ENCODE peak calls at places on chromosome 16, in five cellular contexts. A is activated CD8-positive, alpha-beta memory T cell treated with anti-CD3 and anti-CD28 coated beads for 24 hours; H is BJ; F is stimulated activated naive CD8-positive, alpha-beta T cell treated with anti-CD3 and anti-CD28 coated beads, Interleukin-15, Interleukin-2, amounts not matched to agents 100 U/mL and 50 U/mL, for 24 hours; D is ACHN. T is an unnamed sample.

GRCh38 chr16:17556276-17557052 is 85.7 kb upstream of the XYLT1 start:
- DNase-seq in A (no peak), H (no peak), F (no peak), D (peak), T (no peak)

GRCh38 chr16:74607310-74607966 is 524 bp upstream of the GLG1 start:
- DNase-seq in D (no peak), A (no peak), H (no peak), F (no peak), T (no peak)

GRCh38 chr16:14405611-14406537 is 224.2 kb downstream of the PARN start:
- DNase-seq in D (peak), H (no peak), F (peak), A (peak), T (no peak)

GRCh38 chr16:1526608-1527555 is 6.6 kb upstream of the TMEM204 start:
- DNase-seq in F (no peak), H (no peak), A (peak), D (no peak), T (no peak)

GRCh38 chr16:4409081-4409932 is 7.1 kb downstream of the CORO7 start:
- DNase-seq in H (no peak), F (no peak), D (peak), A (no peak), T (no peak)

GRCh38 chr16:71761097-71761496 is 36.6 kb upstream of the PHLPP2 start:
- DNase-seq in D (no peak), H (no peak), F (no peak), A (no peak), T (no peak)

GRCh38 chr16:9791566-9791965 is 390.7 kb downstream of the GRIN2A start:
- DNase-seq in D (no peak), A (no peak), H (no peak), F (no peak), T (no peak)

GRCh38 chr16:57889960-57890751 is 80.8 kb downstream of the CNGB1 start:
- DNase-seq in F (no peak), D (no peak), H (no peak), A (no peak), T (peak)

GRCh38 chr16:66020642-66021041 is 345.8 kb upstream of the CDH5 start:
- DNase-seq in F (no peak), A (no peak), D (no peak), H (no peak), T (no peak)

GRCh38 chr16:13478991-13479390 is 441.0 kb upstream of the ERCC4 start:
- DNase-seq in D (no peak), F (no peak), H (no peak), A (no peak), T (no peak)

GRCh38 chr16:86496929-86497381 is 13.4 kb upstream of the FOXF1 start:
- DNase-seq in D (no peak), F (no peak), H (no peak), A (no peak), T (no peak)

GRCh38 chr16:69930117-69930776 is 20.9 kb upstream of the CLEC18A start:
- DNase-seq in D (peak), H (no peak), F (peak), A (peak), T (no peak)

GRCh38 chr16:86167061-86167460 is 268.1 kb downstream of the IRF8 start:
- DNase-seq in A (no peak), H (no peak), F (no peak), D (no peak), T (no peak)

GRCh38 chr16:53991181-53992056 is 287.5 kb downstream of the FTO start:
- DNase-seq in H (no peak), D (no peak), A (no peak), F (no peak), T (no peak)

GRCh38 chr16:75379911-75380847 is 53.1 kb downstream of the CFDP1 start:
- DNase-seq in D (no peak), F (peak), A (no peak), H (no peak), T (no peak)

GRCh38 chr16:19607610-19608280 is 52.2 kb downstream of the VPS35L start:
- DNase-seq in H (peak), A (no peak), F (no peak), D (no peak), T (peak)

GRCh38 chr16:67486805-67487204 is 3.5 kb upstream of the AGRP start:
- DNase-seq in A (no peak), H (no peak), F (no peak), D (no peak), T (no peak)

GRCh38 chr16:57401943-57402640 is 2.5 kb upstream of the CCL17 start:
- DNase-seq in F (no peak), H (no peak), A (no peak), D (no peak), T (no peak)

GRCh38 chr16:68086860-68087268 is 1.7 kb downstream of the NFATC3 start:
- DNase-seq in F (no peak), H (no peak), D (peak), A (no peak), T (no peak)

GRCh38 chr16:81604960-81605383 is 160.4 kb downstream of the CMIP start:
- DNase-seq in A (no peak), F (no peak), D (no peak), H (no peak), T (no peak)

GRCh38 chr16:10922328-10923145 is 19.7 kb downstream of the DEXI start:
- DNase-seq in D (no peak), H (no peak), F (no peak), A (no peak), T (no peak)

GRCh38 chr16:54275956-54276355 is 10.6 kb downstream of the IRX3 start:
- DNase-seq in D (peak), F (no peak), H (no peak), A (no peak), T (no peak)

GRCh38 chr16:75282811-75283281 is 31.4 kb upstream of the BCAR1 start:
- DNase-seq in D (no peak), A (no peak), H (no peak), F (no peak), T (no peak)

GRCh38 chr16:74035816-74036215 is 260.8 kb upstream of the PSMD7 start:
- DNase-seq in D (peak), H (no peak), F (no peak), A (no peak), T (no peak)

GRCh38 chr16:53756329-53756996 is 52.5 kb downstream of the FTO start:
- DNase-seq in H (no peak), A (no peak), D (peak), F (no peak), T (no peak)

GRCh38 chr16:89378947-89379771 is 111.2 kb downstream of the ANKRD11 start:
- DNase-seq in H (no peak), F (no peak), A (no peak), D (peak), T (no peak)

GRCh38 chr16:87829123-87829980 is 40.0 kb downstream of the SLC7A5 start:
- DNase-seq in A (no peak), H (no peak), D (no peak), F (no peak), T (no peak)

GRCh38 chr16:50878966-50879615 is 137.2 kb downstream of the CYLD start:
- DNase-seq in D (no peak), H (no peak), A (no peak), F (no peak), T (no peak)

GRCh38 chr16:56632160-56632847 is at the start of gene MT1M:
- DNase-seq in F (no peak), H (no peak), D (peak), A (no peak), T (no peak)

GRCh38 chr16:23575834-23576233 is 18.3 kb downstream of the UBFD1 start:
- DNase-seq in A (no peak), F (no peak), D (no peak), H (no peak), T (no peak)